ENCODE peak calls at places on chromosomes 3 and 15, in nine cellular contexts. T, S, Y, G, I, M, Z, K and F are unnamed samples.

GRCh38 chr15:80669599-80670273 is 25.4 kb upstream of the ABHD17C start:
- DNase-seq in T (no peak), S (no peak), Y (peak; percentile 72), G (peak; percentile 70), I (no peak), M (no peak), Z (no peak), K (no peak), F (peak; percentile 54)

GRCh38 chr3:11195201-11195600 is 40.9 kb downstream of the HRH1 start:
- DNase-seq in T (no peak), S (no peak), Y (peak; percentile 35), G (no peak), I (no peak), M (no peak), Z (no peak), K (no peak), F (no peak)

GRCh38 chr3:134381836-134382442 is 7.7 kb upstream of the AMOTL2 start:
- DNase-seq in T (no peak), S (no peak), Y (peak; percentile 20), G (peak; percentile 95), I (no peak), M (peak; percentile 32), Z (no peak), K (no peak), F (peak; percentile 99)

GRCh38 chr15:65423977-65424679 is 1.4 kb upstream of the IGDCC4 start:
- DNase-seq in T (no peak), S (peak; percentile 5), Y (peak; percentile 68), G (peak; percentile 52), I (peak; percentile 57), M (no peak), Z (no peak), K (no peak), F (peak; percentile 78)

GRCh38 chr15:50262533-50262932 is 3.0 kb downstream of the HDC start:
- DNase-seq in T (peak; percentile 7), S (no peak), Y (no peak), G (no peak), I (no peak), M (no peak), Z (no peak), K (no peak), F (no peak)

GRCh38 chr3:177538064-177538742 is 340.9 kb upstream of the TBL1XR1 start:
- DNase-seq in T (no peak), S (peak; percentile 49), Y (peak; percentile 74), G (no peak), I (no peak), M (peak; percentile 73), Z (no peak), K (no peak), F (no peak)

GRCh38 chr15:74383695-74384565 is 16.5 kb upstream of the CYP11A1 start:
- DNase-seq in T (peak; percentile 67), S (no peak), Y (peak; percentile 61), G (peak; percentile 95), I (no peak), M (peak; percentile 5), Z (no peak), K (peak; percentile 89), F (peak; percentile 98)

GRCh38 chr15:99568548-99569352 is 3.0 kb downstream of the MEF2A start:
- DNase-seq in T (no peak), S (no peak), Y (peak; percentile 76), G (no peak), I (peak; percentile 54), M (no peak), Z (no peak), K (no peak), F (no peak)

GRCh38 chr3:60192297-60193114 is 1058.7 kb downstream of the FHIT start:
- DNase-seq in T (no peak), S (no peak), Y (no peak), G (no peak), I (no peak), M (no peak), Z (no peak), K (no peak), F (no peak)

GRCh38 chr3:29436612-29437313 is 155.9 kb downstream of the RBMS3 start:
- DNase-seq in T (no peak), S (no peak), Y (peak; percentile 14), G (no peak), I (no peak), M (no peak), Z (no peak), K (no peak), F (peak; percentile 34)

GRCh38 chr3:58434990-58435389 is 1.4 kb upstream of the PDHB start:
- DNase-seq in T (no peak), S (no peak), Y (peak; percentile 76), G (peak; percentile 44), I (peak; percentile 99), M (peak; percentile 57), Z (no peak), K (no peak), F (peak; percentile 52)

GRCh38 chr3:136818851-136819783 is at the start of gene SLC35G2:
- DNase-seq in T (peak; percentile 37), S (peak; percentile 54), Y (peak; percentile 91), G (peak; percentile 49), I (peak; percentile 86), M (peak; percentile 61), Z (peak; percentile 35), K (no peak), F (peak; percentile 78)

GRCh38 chr15:84888639-84889038 is 4.2 kb downstream of the SLC28A1 start:
- DNase-seq in T (no peak), S (no peak), Y (no peak), G (no peak), I (no peak), M (no peak), Z (no peak), K (no peak), F (no peak)

GRCh38 chr3:9298236-9298635 is 48.8 kb upstream of the SRGAP3 start:
- DNase-seq in T (no peak), S (no peak), Y (peak; percentile 70), G (peak; percentile 40), I (no peak), M (no peak), Z (no peak), K (no peak), F (peak; percentile 65)

GRCh38 chr3:183698318-183698731 is 728 bp downstream of the YEATS2 start:
- DNase-seq in T (peak; percentile 10), S (peak; percentile 17), Y (peak; percentile 72), G (peak; percentile 30), I (peak; percentile 57), M (no peak), Z (peak; percentile 33), K (peak; percentile 59), F (peak; percentile 39)

GRCh38 chr3:183244219-183244618 is 8.8 kb upstream of the B3GNT5 start:
- DNase-seq in T (no peak), S (peak; percentile 38), Y (no peak), G (peak; percentile 91), I (no peak), M (peak; percentile 86), Z (no peak), K (no peak), F (no peak)

DNA sequence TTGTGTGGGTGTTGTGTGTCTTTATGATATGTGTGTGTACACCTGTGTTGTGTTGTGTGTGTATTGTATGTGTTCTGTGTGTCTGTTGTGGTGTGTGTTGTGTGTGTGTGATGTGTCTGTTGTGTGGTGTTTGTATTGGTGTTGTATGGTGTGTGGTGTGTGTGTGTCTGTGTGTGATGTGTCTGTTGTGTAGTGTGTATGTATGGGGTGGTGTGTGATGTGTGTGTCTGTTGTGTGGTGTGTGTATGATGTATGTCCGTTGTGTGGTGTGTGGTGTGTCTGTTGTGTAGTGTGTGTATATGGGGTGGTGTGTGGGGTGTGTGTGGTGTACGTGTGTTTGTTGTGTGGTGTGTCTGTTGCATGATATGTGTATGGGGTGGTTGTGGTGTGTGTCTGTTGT is 46.6 kb downstream of the ZDHHC19 start:
- DNase-seq in T (no peak), S (no peak), Y (no peak), G (no peak), I (no peak), M (no peak), Z (no peak), K (no peak), F (no peak)
- H3K4me3 ChIP-seq in T (no peak overlapping the region), S (peak overlapping the region; percentile 60), Y (no peak overlapping the region), G (no peak overlapping the region), I (no peak overlapping the region), M (no peak overlapping the region), Z (no peak overlapping the region), K (no peak overlapping the region), F (no peak overlapping the region)

DNA sequence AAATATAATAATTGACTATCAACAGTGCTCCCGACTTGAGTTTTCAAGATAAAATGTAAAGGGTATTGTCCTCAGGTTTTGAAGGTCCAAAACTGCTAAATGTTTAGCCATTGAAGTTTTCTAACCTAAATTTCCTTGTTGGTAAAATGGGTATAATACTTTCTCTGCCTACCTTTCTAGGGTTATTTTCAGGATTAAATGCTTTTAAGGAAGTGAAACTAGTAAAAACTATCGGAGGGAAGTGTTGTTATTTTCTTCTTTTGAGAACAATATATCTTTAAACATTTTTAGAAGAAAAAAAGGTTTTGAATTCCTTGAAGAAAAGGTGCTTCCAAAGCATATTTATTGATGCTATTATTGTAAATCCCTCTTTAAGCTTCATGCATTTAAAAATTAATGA is 67.3 kb downstream of the FILIP1L start:
- DNase-seq in T (no peak), S (no peak), Y (no peak), G (no peak), I (no peak), M (no peak), Z (no peak), K (no peak), F (no peak)
- H3K4me3 ChIP-seq in T (no peak overlapping the region), S (no peak overlapping the region), Y (peak overlapping the region; percentile 33), G (peak overlapping the region; percentile 51), I (no peak overlapping the region), M (no peak overlapping the region), Z (no peak overlapping the region), K (peak overlapping the region; percentile 42), F (no peak overlapping the region)

GRCh38 chr3:107431298-107432012 is 54.2 kb downstream of the CCDC54 start:
- DNase-seq in T (peak; percentile 29), S (peak; percentile 75), Y (peak; percentile 80), G (peak; percentile 76), I (peak; percentile 96), M (peak; percentile 87), Z (peak; percentile 73), K (peak; percentile 51), F (peak; percentile 57)

GRCh38 chr3:107431048-107431297 is 53.7 kb downstream of the CCDC54 start:
- DNase-seq in T (peak; percentile 21), S (peak; percentile 40), Y (no peak), G (no peak), I (no peak), M (no peak), Z (no peak), K (no peak), F (no peak)

GRCh38 chr3:107432013-107432515 is 54.8 kb downstream of the CCDC54 start:
- DNase-seq in T (no peak), S (no peak), Y (peak; percentile 63), G (peak; percentile 33), I (peak; percentile 85), M (no peak), Z (no peak), K (no peak), F (peak; percentile 38)

GRCh38 chr3:107429330-107430181 is 52.3 kb downstream of the CCDC54 start:
- DNase-seq in T (peak; percentile 58), S (peak; percentile 74), Y (peak; percentile 94), G (peak; percentile 90), I (peak; percentile 95), M (peak; percentile 84), Z (peak; percentile 80), K (peak; percentile 82), F (peak; percentile 82)

GRCh38 chr3:107430214-107431047 is 53.2 kb downstream of the CCDC54 start:
- DNase-seq in T (no peak), S (no peak), Y (peak; percentile 59), G (no peak), I (peak; percentile 47), M (peak; percentile 47), Z (no peak), K (peak; percentile 12), F (peak; percentile 36)
- H3K4me3 ChIP-seq in T (peak overlapping the region; percentile 57), S (peak overlapping the region; percentile 80), Y (peak overlapping the region; percentile 95), G (peak overlapping the region; percentile 76), I (peak overlapping the region; percentile 18), M (peak overlapping the region; percentile 74), Z (peak overlapping the region; percentile 59), K (peak overlapping the region; percentile 70), F (peak overlapping the region; percentile 49)

GRCh38 chr3:22045882-22046281 is 294.9 kb upstream of the ZNF385D start:
- DNase-seq in T (no peak), S (no peak), Y (no peak), G (no peak), I (no peak), M (no peak), Z (no peak), K (no peak), F (no peak)
- H3K4me3 ChIP-seq in T (no peak overlapping the region), S (no peak overlapping the region), Y (no peak overlapping the region), G (no peak overlapping the region), I (no peak overlapping the region), M (no peak overlapping the region), Z (no peak overlapping the region), K (no peak overlapping the region), F (no peak overlapping the region)